ENCODE peak calls at places on chromosomes 11 and 22, in six cellular contexts. I, O, P, S, E and T are unnamed samples.
A peak's percentile ranks its signal among the peaks of the same experiment; 100 is the strongest.

GRCh38 chr11:121206810-121207209 is 85.8 kb upstream of the SC5D start:
- DNase-seq in P (no peak), O (no peak), S (no peak), E (no peak), I (no peak), T (no peak)

GRCh38 chr11:66840317-66841091 is 2.7 kb upstream of the RCE1 start:
- DNase-seq in E (no peak), P (no peak), I (no peak), S (no peak), O (no peak), T (no peak)

GRCh38 chr22:27880778-27881394 is 38.2 kb downstream of the PITPNB start:
- DNase-seq in O (peak; percentile 67), E (no peak), P (no peak), I (no peak), S (peak; percentile 71), T (no peak)

GRCh38 chr11:71420455-71421241 is 27.5 kb downstream of the DHCR7 start:
- DNase-seq in O (peak; percentile 79), E (no peak), I (peak; percentile 72), S (peak; percentile 26), P (no peak), T (no peak)

GRCh38 chr11:79637219-79637618 is 196.4 kb upstream of the TENM4 start:
- DNase-seq in I (no peak), E (no peak), P (no peak), S (no peak), O (no peak), T (no peak)

GRCh38 chr11:17601206-17602075 is 54.4 kb downstream of the OTOG start:
- DNase-seq in S (peak; percentile 1), E (no peak), I (no peak), P (no peak), O (peak; percentile 46), T (no peak)

GRCh38 chr11:129278586-129279319 is 86.6 kb upstream of the ARHGAP32 start:
- DNase-seq in I (no peak), S (no peak), O (peak; percentile 70), P (peak; percentile 56), E (no peak), T (no peak)

GRCh38 chr22:49328630-49329405 is 498.9 kb downstream of the BRD1 start:
- DNase-seq in S (no peak), P (no peak), E (no peak), O (no peak), I (no peak), T (no peak)

GRCh38 chr11:127521413-127521812 is 520.8 kb upstream of the KIRREL3 start:
- DNase-seq in O (no peak), I (no peak), P (no peak), S (peak; percentile 74), E (no peak), T (no peak)

GRCh38 chr22:47019012-47019790 is 256.8 kb downstream of the TBC1D22A start:
- DNase-seq in S (no peak), P (no peak), O (no peak), E (peak; percentile 38), I (no peak), T (no peak)

GRCh38 chr22:17434856-17435255 is 65.6 kb downstream of the CECR2 start:
- DNase-seq in S (peak; percentile 19), E (no peak), P (no peak), I (no peak), O (no peak), T (no peak)

GRCh38 chr11:108019870-108020540 is 11.3 kb downstream of the CUL5 start:
- DNase-seq in I (no peak), E (no peak), S (peak; percentile 14), O (no peak), P (no peak), T (no peak)

GRCh38 chr22:43262990-43263644 is 76.2 kb upstream of the TTLL12 start:
- DNase-seq in I (no peak), E (no peak), O (no peak), P (peak; percentile 89), S (no peak), T (peak; percentile 18)

GRCh38 chr11:104892723-104893511 is 5.3 kb downstream of the CASP12 start:
- DNase-seq in P (no peak), E (no peak), O (no peak), S (peak; percentile 63), I (no peak), T (no peak)

GRCh38 chr11:77067776-77068460 is 1.1 kb downstream of the CAPN5 start:
- DNase-seq in S (no peak), E (peak; percentile 54), O (no peak), P (no peak), I (peak; percentile 27), T (no peak)

GRCh38 chr11:69230856-69231425 is 63.0 kb upstream of the MYEOV start:
- DNase-seq in I (peak; percentile 12), S (no peak), E (peak; percentile 39), O (no peak), P (no peak), T (no peak)

GRCh38 chr11:65013692-65014145 is 241 bp upstream of the ARL2 start:
- DNase-seq in P (peak; percentile 94), O (peak; percentile 98), S (peak; percentile 87), E (peak; percentile 95), I (peak; percentile 95), T (peak; percentile 74)

GRCh38 chr11:114163231-114163631 is 103.7 kb downstream of the ZBTB16 start:
- DNase-seq in O (no peak), S (peak; percentile 45), E (peak; percentile 72), P (no peak), I (no peak), T (no peak)

GRCh38 chr11:79100093-79100704 is 340.6 kb downstream of the TENM4 start:
- DNase-seq in S (peak; percentile 51), P (no peak), O (peak; percentile 73), E (peak; percentile 58), I (peak; percentile 62), T (no peak)

GRCh38 chr11:122202951-122203456 is 87.0 kb upstream of the BLID start:
- DNase-seq in I (peak; percentile 81), O (peak; percentile 81), E (peak; percentile 87), P (peak; percentile 74), S (peak; percentile 72), T (no peak)

DNA sequence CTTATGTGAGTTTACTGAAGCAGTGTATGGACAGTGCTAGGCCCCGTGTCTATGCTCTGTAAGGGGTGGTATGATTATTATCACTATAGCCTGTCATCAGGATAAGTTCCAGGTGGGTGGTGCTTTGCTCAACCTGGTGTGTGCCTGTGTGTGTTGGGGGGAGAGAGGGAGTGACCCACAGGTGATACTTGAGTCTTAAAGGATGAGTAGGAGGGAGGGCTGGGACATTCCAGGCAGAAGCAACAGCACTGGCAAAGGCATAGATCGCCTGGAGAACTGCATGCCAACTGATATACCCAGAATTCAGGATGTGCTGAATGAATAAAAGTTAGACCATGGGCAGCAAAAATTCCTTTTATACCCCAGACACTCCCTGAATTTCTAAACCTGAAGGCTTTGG is 4.5 kb downstream of the KIAA1671 start:
- DNase-seq in E (no peak), P (no peak), I (no peak), S (no peak), O (no peak), T (no peak)
- TF ChIP-seq CTCF in E (no peak), P (no peak), I (no peak), S (no peak), O (no peak), T (no peak)

GRCh38 chr11:118153976-118154375 is 1.4 kb upstream of the SCN4B start:
- DNase-seq in P (no peak), O (no peak), I (no peak), E (no peak), S (no peak), T (no peak)
- H3K27me3 ChIP-seq in P (no peaks in the 10 kb centered on the region), O (peaks cover 100% of the 10 kb centered on the region), I (peaks cover 72% of the 10 kb centered on the region), E (no peaks in the 10 kb centered on the region), S (peaks cover 63% of the 10 kb centered on the region), T (peaks cover 74% of the 10 kb centered on the region)

DNA sequence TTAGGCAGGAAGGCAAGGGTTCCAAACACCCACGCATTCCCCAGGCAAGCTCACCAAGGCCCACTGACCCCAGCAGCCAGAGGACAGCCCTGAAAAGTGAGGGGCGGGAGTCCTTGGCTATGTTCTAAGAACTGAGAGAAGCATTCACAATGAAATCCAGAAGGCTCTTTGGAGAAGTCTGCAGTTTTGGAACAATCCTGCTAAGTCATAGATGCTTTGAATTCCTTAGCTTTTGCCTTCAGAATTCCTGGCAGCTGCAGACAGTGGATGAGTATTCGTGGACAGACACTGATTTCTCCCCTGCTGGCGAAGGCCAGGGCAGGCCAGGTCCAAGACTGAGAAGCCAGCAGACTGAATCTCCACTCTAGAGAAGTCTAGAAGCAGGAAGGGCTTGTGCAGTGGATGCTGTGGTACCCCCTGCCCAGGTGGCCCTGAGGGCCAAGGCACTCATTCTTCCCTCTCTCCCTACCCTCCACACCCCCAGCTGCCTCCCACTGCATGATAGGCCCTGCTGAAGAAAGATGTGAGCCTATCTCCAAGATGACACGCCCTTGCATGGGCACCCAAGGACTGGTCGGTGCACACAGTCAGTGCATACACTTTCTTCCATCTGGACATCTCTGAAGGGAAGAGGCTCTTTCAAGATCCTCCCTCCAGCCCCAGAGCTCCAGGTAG is 133.2 kb upstream of the TEAD1 start:
- DNase-seq in P (no peak), S (peak; percentile 96), E (peak; percentile 69), O (peak; percentile 26), I (no peak), T (no peak)
- TF ChIP-seq CTCF in P (no peak), S (peak; percentile 32), E (no peak), O (no peak), I (no peak), T (no peak)

DNA sequence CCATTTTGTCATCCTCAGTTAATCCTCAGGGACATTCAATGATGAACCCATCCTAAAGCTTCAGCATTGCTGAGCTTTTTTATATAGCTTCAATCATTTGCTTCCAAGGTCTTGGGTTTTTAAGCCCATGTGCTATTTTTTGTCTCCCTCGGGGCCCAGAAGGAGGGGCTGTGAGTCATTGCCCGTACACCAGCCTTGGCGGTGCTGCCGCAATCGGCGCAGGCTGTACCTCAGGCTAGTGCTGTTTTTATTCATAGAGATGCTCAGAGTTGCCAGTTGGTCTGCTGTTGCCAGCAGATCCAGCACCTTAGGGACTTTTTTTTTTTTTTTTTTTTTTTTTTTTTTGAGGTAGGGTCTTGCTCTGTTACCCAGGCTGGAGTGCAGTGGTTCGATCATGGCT is 35.5 kb downstream of the ACO2 start:
- DNase-seq in P (no peak), E (peak; percentile 93), S (no peak), O (no peak), I (no peak), T (no peak)
- H3K27me3 ChIP-seq in P (no peaks in the 10 kb centered on the region), E (no peaks in the 10 kb centered on the region), S (no peaks in the 10 kb centered on the region), O (no peaks in the 10 kb centered on the region), I (no peaks in the 10 kb centered on the region), T (no peaks in the 10 kb centered on the region)

GRCh38 chr22:37126882-37127281 is 17.4 kb upstream of the TMPRSS6 start:
- DNase-seq in P (no peak), E (no peak), O (peak; percentile 58), I (peak; percentile 56), S (no peak), T (no peak)
- TF ChIP-seq CTCF in P (peak; percentile 77), E (no peak), O (peak; percentile 68), I (peak; percentile 80), S (peak; percentile 8), T (peak; percentile 10)